ENCODE peak calls at places on chromosomes 13 and 19, in nine cellular contexts. N, S, K, G, B, R, X, V and C are unnamed samples.

GRCh38 chr19:30341646-30342201 is 30.5 kb upstream of the ZNF536 start:
- DNase-seq in K (no peak), N (no peak), X (no peak), V (no peak), S (no peak), G (no peak), R (no peak), B (no peak), C (no peak)

GRCh38 chr13:44141213-44141724 is 232.4 kb upstream of the SERP2 start:
- DNase-seq in B (no peak), R (no peak), S (peak), V (no peak), G (no peak), N (no peak), K (peak), X (no peak), C (no peak)

GRCh38 chr13:20669162-20669561 is 34.3 kb upstream of the IL17D start:
- DNase-seq in G (no peak), K (no peak), V (no peak), N (no peak), B (no peak), X (no peak), S (no peak), R (no peak), C (no peak)

GRCh38 chr13:75416327-75417005 is 65.5 kb downstream of the TBC1D4 start:
- DNase-seq in S (peak), K (no peak), R (no peak), G (no peak), B (no peak), X (no peak), N (no peak), V (no peak), C (no peak)

GRCh38 chr13:43095771-43096719 is 72.7 kb downstream of the DNAJC15 start:
- DNase-seq in V (no peak), N (no peak), S (no peak), X (no peak), G (no peak), R (no peak), K (no peak), B (no peak), C (no peak)

GRCh38 chr13:24910502-24911134 is 146.6 kb downstream of the RNF17 start:
- DNase-seq in B (no peak), R (no peak), X (no peak), V (no peak), N (peak), K (no peak), S (no peak), G (no peak), C (no peak)

GRCh38 chr19:49453013-49453756 is at the start of gene ALDH16A1:
- DNase-seq in K (peak), B (peak), X (peak), V (peak), S (peak), N (peak), G (peak), R (peak), C (peak)

GRCh38 chr13:20473888-20474287 is 51.8 kb downstream of the CRYL1 start:
- DNase-seq in S (no peak), V (no peak), X (no peak), B (no peak), R (no peak), K (no peak), G (no peak), N (no peak), C (no peak)

GRCh38 chr19:1276620-1277007 is 1.3 kb downstream of the FAM174C start:
- DNase-seq in K (no peak), R (no peak), V (no peak), S (no peak), G (no peak), B (no peak), N (no peak), X (peak), C (no peak)

GRCh38 chr19:2477732-2478191 is 1.8 kb downstream of the GADD45B start:
- DNase-seq in K (no peak), S (peak), X (peak), B (no peak), R (peak), V (no peak), N (peak), G (no peak), C (no peak)

GRCh38 chr13:44969858-44970484 is 19.3 kb downstream of the NUFIP1 start:
- DNase-seq in K (no peak), X (no peak), V (no peak), B (no peak), N (peak), S (peak), G (no peak), R (peak), C (peak)

GRCh38 chr19:13024958-13025653 is 29.8 kb downstream of the NFIX start:
- DNase-seq in K (peak), R (no peak), S (no peak), N (no peak), B (no peak), G (no peak), V (no peak), X (peak), C (no peak)

GRCh38 chr19:40414536-40415535 is 1.7 kb upstream of the PRX start:
- DNase-seq in X (peak), R (no peak), K (no peak), G (no peak), S (no peak), V (no peak), N (no peak), B (no peak), C (no peak)

GRCh38 chr13:93982189-93982918 is 497.1 kb downstream of the DCT start:
- DNase-seq in V (no peak), S (no peak), R (no peak), K (no peak), X (no peak), G (no peak), N (no peak), B (no peak), C (no peak)

GRCh38 chr19:29815231-29815630 is 3.4 kb downstream of the CCNE1 start:
- DNase-seq in V (peak), X (no peak), K (no peak), G (no peak), B (no peak), N (no peak), S (no peak), R (no peak), C (no peak)

GRCh38 chr19:35995655-35995993 is 636 bp downstream of the SDHAF1 start:
- DNase-seq in X (peak), B (no peak), K (peak), N (peak), G (no peak), R (no peak), S (peak), V (no peak), C (no peak)

GRCh38 chr13:84649853-84650252 is 767.6 kb upstream of the SLITRK1 start:
- DNase-seq in R (no peak), X (no peak), N (peak), G (no peak), B (no peak), K (no peak), V (no peak), S (no peak), C (no peak)

GRCh38 chr19:30864460-30865215 is 484.6 kb downstream of the TSHZ3 start:
- DNase-seq in S (no peak), N (no peak), X (no peak), G (no peak), B (no peak), V (no peak), K (no peak), R (no peak), C (no peak)

GRCh38 chr13:44555207-44555606 is 20.9 kb downstream of the TSC22D1 start:
- DNase-seq in K (no peak), S (no peak), B (no peak), G (no peak), N (no peak), V (no peak), R (no peak), X (no peak), C (no peak)

GRCh38 chr13:75585153-75585552 is 35.6 kb downstream of the UCHL3 start:
- DNase-seq in B (no peak), K (no peak), N (no peak), R (no peak), G (no peak), S (no peak), X (no peak), V (no peak), C (no peak)

GRCh38 chr13:35727881-35728280 is 251.4 kb upstream of the MAB21L1 start:
- DNase-seq in V (no peak), G (no peak), B (no peak), K (no peak), R (no peak), N (no peak), S (peak), X (no peak), C (no peak)

GRCh38 chr19:35777411-35777841 is 2.1 kb downstream of the ARHGAP33 start:
- DNase-seq in R (no peak), G (no peak), B (no peak), S (no peak), K (no peak), X (no peak), V (no peak), N (no peak), C (no peak)

GRCh38 chr13:109986851-109987250 is 200.5 kb upstream of the IRS2 start:
- DNase-seq in X (no peak), B (no peak), G (no peak), K (no peak), V (no peak), R (no peak), N (no peak), S (no peak), C (no peak)

GRCh38 chr19:3450796-3451411 is 29.4 kb downstream of the SMIM24 start:
- DNase-seq in X (no peak), K (peak), B (peak), S (no peak), N (peak), G (no peak), R (no peak), V (no peak), C (peak)

GRCh38 chr19:23867895-23868294 is 46.8 kb upstream of the ZNF726 start:
- DNase-seq in B (no peak), N (no peak), S (no peak), G (no peak), R (no peak), V (no peak), K (no peak), X (no peak), C (no peak)

GRCh38 chr13:111093634-111094033 is 21.5 kb upstream of the ARHGEF7 start:
- DNase-seq in S (no peak), X (no peak), V (no peak), N (no peak), G (no peak), B (no peak), R (no peak), K (no peak), C (no peak)

GRCh38 chr19:5621945-5622464 is 571 bp downstream of the SAFB2 start:
- DNase-seq in X (no peak), G (no peak), R (no peak), B (no peak), V (no peak), S (no peak), K (no peak), N (no peak), C (no peak)

GRCh38 chr13:99176309-99177276 is 24.1 kb upstream of the UBAC2 start:
- DNase-seq in B (no peak), N (peak), G (peak), V (peak), X (no peak), K (peak), R (peak), S (peak), C (no peak)

GRCh38 chr19:13962738-13963602 is 10.7 kb downstream of the DCAF15 start:
- DNase-seq in R (no peak), V (no peak), X (peak), S (no peak), K (no peak), N (peak), B (no peak), G (no peak), C (no peak)

GRCh38 chr13:83839158-83839557 is 43.1 kb downstream of the SLITRK1 start:
- DNase-seq in R (no peak), N (no peak), K (no peak), S (no peak), B (no peak), G (no peak), V (no peak), X (no peak), C (no peak)

GRCh38 chr13:19632915-19633339 is 532 bp upstream of the MPHOSPH8 start:
- DNase-seq in X (no peak), B (no peak), V (no peak), K (no peak), S (no peak), G (no peak), R (no peak), N (no peak), C (peak)

GRCh38 chr13:97502192-97502591 is 68.2 kb downstream of the RAP2A start:
- DNase-seq in V (no peak), R (no peak), X (no peak), K (no peak), G (no peak), B (no peak), S (no peak), N (peak), C (peak)

DNA sequence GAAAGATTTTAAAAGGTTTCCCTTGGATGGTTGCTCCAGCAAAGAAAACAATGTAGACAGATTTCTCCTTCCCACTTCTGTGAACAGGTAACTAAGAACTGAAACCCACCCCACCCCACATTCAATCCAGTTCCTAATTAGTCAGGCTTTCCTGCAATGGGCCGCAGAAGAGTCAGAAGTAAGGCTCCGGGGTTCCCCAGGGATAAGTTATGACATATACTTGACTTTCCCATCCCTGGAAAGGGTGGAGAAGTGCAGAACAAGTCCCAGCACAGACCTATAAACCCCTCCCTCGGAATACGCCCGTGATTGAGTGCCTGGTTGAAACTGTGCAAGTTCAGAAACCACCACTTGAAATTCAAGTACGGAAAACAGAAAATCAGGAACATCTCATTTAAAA is 24.9 kb downstream of the RCBTB2 start:
- DNase-seq in S (no peak), B (no peak), N (no peak), V (no peak), R (no peak), G (no peak), X (no peak), K (no peak), C (no peak)
- H3K4me3 ChIP-seq in S (no peak), B (no peak), N (no peak), V (no peak), R (no peak), G (no peak), X (no peak), K (no peak), C (no peak)

GRCh38 chr19:11721681-11722080 is 17.1 kb downstream of the ZNF823 start:
- DNase-seq in N (no peak), B (no peak), S (no peak), V (no peak), X (no peak), K (no peak), G (no peak), R (no peak), C (no peak)
- H3K4me3 ChIP-seq in N (no peak), B (peak), S (no peak), V (no peak), X (no peak), K (no peak), G (no peak), R (no peak), C (no peak)

GRCh38 chr19:50725932-50726230 is 2.7 kb downstream of the CLEC11A start:
- DNase-seq in R (no peak), X (no peak), G (no peak), K (no peak), V (no peak), B (no peak), S (no peak), N (no peak), C (no peak)
- H3K4me3 ChIP-seq in R (peak), X (no peak), G (peak), K (peak), V (no peak), B (peak), S (peak), N (peak), C (peak)

GRCh38 chr13:100363351-100363750 is 225.2 kb downstream of the GGACT start:
- DNase-seq in B (no peak), X (no peak), R (no peak), G (no peak), S (no peak), N (peak), K (no peak), V (no peak), C (peak)

GRCh38 chr13:100361504-100361903 is 227.1 kb downstream of the GGACT start:
- DNase-seq in G (no peak), R (no peak), N (peak), V (no peak), K (no peak), S (no peak), B (no peak), X (no peak), C (peak)

GRCh38 chr13:100356889-100357288 is 231.7 kb downstream of the GGACT start:
- DNase-seq in G (no peak), S (no peak), R (no peak), N (peak), V (no peak), X (no peak), B (no peak), K (no peak), C (no peak)

GRCh38 chr13:100362371-100362770 is 226.2 kb downstream of the GGACT start:
- DNase-seq in K (no peak), V (no peak), N (no peak), X (no peak), R (no peak), B (no peak), G (no peak), S (no peak), C (no peak)

DNA sequence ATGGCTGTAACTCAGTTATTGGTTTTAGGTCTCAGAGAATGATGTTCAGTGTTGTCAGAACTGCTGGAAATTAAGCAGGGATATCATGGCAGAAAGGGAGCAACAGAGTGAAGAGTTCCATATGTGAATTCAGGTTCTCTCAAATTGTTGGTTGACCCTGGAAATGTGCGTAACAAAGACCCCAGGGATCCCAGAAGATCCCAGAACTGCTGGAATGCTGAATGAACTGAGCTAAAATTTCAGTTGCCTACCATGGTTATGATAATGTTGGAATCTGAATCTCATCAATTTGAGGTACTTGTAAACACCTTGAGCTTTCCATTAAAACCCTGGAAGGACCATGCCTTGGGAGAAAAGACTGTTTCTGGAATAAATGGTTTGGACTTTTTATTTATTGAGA is 230.8 kb downstream of the GGACT start:
- DNase-seq in N (no peak), R (no peak), X (no peak), G (no peak), K (no peak), S (no peak), B (no peak), V (no peak), C (no peak)
- H3K4me3 ChIP-seq in N (no peak), R (no peak), X (no peak), G (no peak), K (no peak), S (no peak), B (no peak), V (no peak), C (no peak)

GRCh38 chr13:23570931-23571330 is 719 bp downstream of the TNFRSF19 start:
- DNase-seq in K (no peak), R (no peak), X (no peak), V (no peak), N (peak), B (no peak), S (no peak), G (no peak), C (no peak)
- H3K4me3 ChIP-seq in K (peak), R (no peak), X (peak), V (peak), N (peak), B (no peak), S (peak), G (no peak), C (peak)

GRCh38 chr13:113401452-113402415 is 37.8 kb upstream of the GRTP1 start:
- DNase-seq in B (no peak), X (peak), V (no peak), K (peak), G (no peak), R (no peak), S (no peak), N (no peak), C (no peak)
- H3K4me3 ChIP-seq in B (no peak), X (no peak), V (no peak), K (no peak), G (no peak), R (no peak), S (no peak), N (no peak), C (no peak)